ENCODE peak calls at places on chromosomes 16 and 17, in six cellular contexts. Q is tibial artery, O is lung, U is choroid plexus epithelial cell, K is GM10248, P is WTC11. R is an unnamed sample.

GRCh38 chr17:73478768-73479424 is 165.3 kb downstream of the SDK2 start:
- DNase-seq in Q (no peak), O (no peak), U (no peak), K (no peak), P (peak; percentile 58), R (no peak)

GRCh38 chr17:41437254-41437653 is 3.5 kb downstream of the KRT38 start:
- DNase-seq in Q (no peak), O (no peak), U (no peak), K (no peak), P (no peak), R (no peak)

GRCh38 chr16:67302882-67303434 is 23.6 kb downstream of the KCTD19 start:
- DNase-seq in Q (peak; percentile 52), O (no peak), U (no peak), K (no peak), P (no peak), R (no peak)

GRCh38 chr17:31190351-31190750 is 95.6 kb downstream of the NF1 start:
- DNase-seq in Q (no peak), O (no peak), U (peak; percentile 10), K (no peak), P (no peak), R (no peak)

GRCh38 chr17:31495049-31495885 is 103.8 kb downstream of the RAB11FIP4 start:
- DNase-seq in Q (no peak), O (no peak), U (no peak), K (no peak), P (no peak), R (no peak)

GRCh38 chr17:73304971-73305786 is 6.6 kb downstream of the CDC42EP4 start:
- DNase-seq in Q (peak; percentile 82), O (peak; percentile 74), U (peak; percentile 87), K (no peak), P (peak; percentile 52), R (no peak)

GRCh38 chr17:6413073-6413472 is 21.8 kb downstream of the AIPL1 start:
- DNase-seq in Q (no peak), O (no peak), U (peak; percentile 77), K (peak; percentile 60), P (no peak), R (no peak)

GRCh38 chr16:74449470-74449869 is 28.2 kb upstream of the CLEC18B start:
- DNase-seq in Q (no peak), O (no peak), U (peak; percentile 42), K (no peak), P (no peak), R (no peak)

GRCh38 chr16:27474041-27474440 is 72.1 kb downstream of the IL21R start:
- DNase-seq in Q (no peak), O (no peak), U (no peak), K (no peak), P (no peak), R (no peak)

GRCh38 chr17:44438634-44439033 is 49.2 kb upstream of the ITGA2B start:
- DNase-seq in Q (no peak), O (no peak), U (peak; percentile 49), K (no peak), P (no peak), R (no peak)

GRCh38 chr16:30786115-30786935 is 680 bp downstream of the ZNF629 start:
- DNase-seq in Q (no peak), O (no peak), U (peak; percentile 77), K (no peak), P (peak; percentile 38), R (no peak)

GRCh38 chr17:44610331-44610730 is 45.9 kb upstream of the MEIOC start:
- DNase-seq in Q (no peak), O (no peak), U (no peak), K (no peak), P (no peak), R (no peak)

GRCh38 chr17:77286641-77287431 is 146.1 kb downstream of the SEC14L1 start:
- DNase-seq in Q (peak; percentile 78), O (peak; percentile 63), U (peak; percentile 55), K (no peak), P (no peak), R (no peak)

GRCh38 chr16:588639-588888 is 1.3 kb upstream of the RAB40C start:
- DNase-seq in Q (peak; percentile 79), O (no peak), U (peak; percentile 79), K (no peak), P (peak; percentile 60), R (no peak)

GRCh38 chr17:80475949-80476876 is at the start of gene NPTX1:
- DNase-seq in Q (no peak), O (no peak), U (peak; percentile 18), K (no peak), P (no peak), R (no peak)

GRCh38 chr16:69727916-69728270 is 1.5 kb upstream of the NQO1 start:
- DNase-seq in Q (no peak), O (peak; percentile 84), U (no peak), K (peak; percentile 3), P (no peak), R (no peak)

GRCh38 chr16:2981899-2982250 is 1.6 kb upstream of the PKMYT1 start:
- DNase-seq in Q (no peak), O (no peak), U (no peak), K (no peak), P (no peak), R (no peak)

GRCh38 chr16:79838860-79839259 is 238.3 kb upstream of the MAF start:
- DNase-seq in Q (no peak), O (peak; percentile 44), U (peak; percentile 5), K (no peak), P (no peak), R (no peak)

GRCh38 chr16:10939649-10940206 is 2.5 kb downstream of the DEXI start:
- DNase-seq in Q (no peak), O (no peak), U (no peak), K (no peak), P (no peak), R (no peak)

GRCh38 chr17:80361495-80362220 is 53.3 kb upstream of the ENDOV start:
- DNase-seq in Q (peak; percentile 63), O (no peak), U (peak; percentile 16), K (no peak), P (peak; percentile 77), R (no peak)

GRCh38 chr17:7296189-7296861 is 1.9 kb upstream of the YBX2 start:
- DNase-seq in Q (peak; percentile 94), O (peak; percentile 77), U (peak; percentile 78), K (peak; percentile 87), P (peak; percentile 94), R (peak; percentile 90)

GRCh38 chr17:81489986-81490598 is 22.5 kb downstream of the ACTG1 start:
- DNase-seq in Q (no peak), O (no peak), U (no peak), K (no peak), P (no peak), R (no peak)

GRCh38 chr17:14203392-14203791 is 33.3 kb downstream of the CDRT15 start:
- DNase-seq in Q (no peak), O (no peak), U (peak; percentile 35), K (no peak), P (no peak), R (no peak)
- TF ChIP-seq CTCF in Q (no peak), O (no peak), U (peak; percentile 60), K (peak; percentile 10), P (no peak), R (peak; percentile 57)

GRCh38 chr17:76166168-76166567 is 25.1 kb upstream of the FOXJ1 start:
- DNase-seq in Q (no peak), O (no peak), U (no peak), K (no peak), P (no peak), R (no peak)

GRCh38 chr17:76166906-76167305 is 25.9 kb upstream of the FOXJ1 start:
- DNase-seq in Q (no peak), O (no peak), U (no peak), K (no peak), P (no peak), R (no peak)

GRCh38 chr17:76173474-76173873 is 32.4 kb upstream of the FOXJ1 start:
- DNase-seq in Q (no peak), O (no peak), U (no peak), K (no peak), P (no peak), R (no peak)

GRCh38 chr17:76171701-76172100 is 30.7 kb upstream of the FOXJ1 start:
- DNase-seq in Q (no peak), O (no peak), U (no peak), K (no peak), P (no peak), R (no peak)

GRCh38 chr17:76170114-76170513 is 29.1 kb upstream of the FOXJ1 start:
- DNase-seq in Q (no peak), O (no peak), U (no peak), K (no peak), P (no peak), R (no peak)
- TF ChIP-seq CTCF in Q (no peak), O (no peak), U (no peak), K (no peak), P (no peak), R (no peak)

DNA sequence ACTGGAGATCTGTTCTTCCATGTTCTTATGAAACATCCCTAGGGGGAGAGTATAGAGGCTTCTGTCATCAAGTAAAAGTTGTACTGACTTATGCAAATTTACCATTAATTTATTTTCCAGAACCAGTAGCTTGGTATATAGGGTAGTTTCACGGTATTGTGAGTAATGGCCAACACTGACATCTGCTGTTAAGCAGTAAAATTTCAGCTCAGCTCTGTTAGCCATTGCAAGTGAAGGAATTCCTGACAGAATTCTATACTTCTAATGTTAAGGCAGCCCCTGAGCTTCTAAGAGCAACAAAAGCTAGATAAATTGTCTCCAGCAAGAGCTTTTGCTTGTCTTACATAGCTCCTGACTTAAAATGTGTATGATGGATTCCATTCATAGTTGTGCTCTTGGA is 613.5 kb upstream of the C16orf82 start:
- DNase-seq in Q (no peak), O (no peak), U (peak; percentile 0), K (no peak), P (no peak), R (no peak)
- TF ChIP-seq CTCF in Q (no peak), O (no peak), U (no peak), K (no peak), P (no peak), R (peak; percentile 51)

GRCh38 chr16:85173981-85174751 is 61.9 kb upstream of the CIBAR2 start:
- DNase-seq in Q (no peak), O (no peak), U (peak; percentile 57), K (no peak), P (no peak), R (no peak)

GRCh38 chr16:85171004-85171808 is 58.9 kb upstream of the CIBAR2 start:
- DNase-seq in Q (no peak), O (no peak), U (no peak), K (no peak), P (no peak), R (no peak)

GRCh38 chr16:85173077-85173980 is 61.1 kb upstream of the CIBAR2 start:
- DNase-seq in Q (no peak), O (no peak), U (peak; percentile 85), K (no peak), P (no peak), R (no peak)

GRCh38 chr16:85171809-85172464 is 59.7 kb upstream of the CIBAR2 start:
- DNase-seq in Q (no peak), O (no peak), U (no peak), K (no peak), P (no peak), R (no peak)

DNA sequence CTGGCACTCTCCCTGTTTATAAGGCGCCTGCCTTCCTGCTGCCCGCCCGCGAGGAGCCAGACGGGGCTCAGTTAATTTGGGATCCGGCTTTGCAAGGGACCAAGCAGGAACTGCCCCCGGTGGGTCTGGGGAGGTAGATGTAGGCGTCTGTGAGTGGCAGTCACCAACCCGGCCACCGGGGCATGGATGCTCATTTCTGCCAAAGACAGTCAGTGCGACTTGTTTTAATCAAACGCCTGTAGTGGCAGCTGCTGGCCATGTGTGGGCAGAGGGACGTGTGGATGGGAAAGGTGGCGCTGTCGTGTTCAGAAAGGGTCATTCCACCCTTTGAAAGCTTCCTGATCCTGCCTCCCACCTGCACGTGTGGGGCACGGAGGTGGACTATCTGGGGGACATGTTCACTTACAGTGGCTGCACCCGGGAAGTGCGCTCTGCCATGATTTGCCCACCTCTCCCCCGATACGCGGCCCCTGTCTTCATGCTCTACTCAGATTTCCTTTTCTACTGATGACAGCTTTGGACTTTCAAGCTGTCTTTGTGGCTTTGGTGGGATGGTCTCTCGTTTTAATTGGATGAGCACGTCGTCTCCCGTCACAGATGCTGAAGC is 60.3 kb upstream of the CIBAR2 start:
- DNase-seq in Q (no peak), O (no peak), U (no peak), K (no peak), P (peak; percentile 60), R (no peak)
- TF ChIP-seq CTCF in Q (no peak), O (no peak), U (peak; percentile 39), K (peak; percentile 45), P (no peak), R (peak; percentile 57)

R was measured in type B pancreatic cell.